ENCODE peak calls at places on chromosomes 5 and 9, in eight cellular contexts. L is neural progenitor cell, R is esophagus squamous epithelium, X is lung, I is testis, E is lower lobe of right lung, Q is PC-3, N is stomach. C is an unnamed sample. For H3K27me3 and H3K36me3, the result is how much of the 10 kb centered on the place peaks cover.

GRCh38 chr9:87375397-87376073 is 122.1 kb upstream of the DAPK1 start:
- DNase-seq in L (no peak), R (no peak), X (no peak), I (no peak), E (no peak), Q (no peak), N (no peak), C (no peak)

GRCh38 chr9:6667633-6668280 is 22.2 kb upstream of the GLDC start:
- DNase-seq in L (peak), R (no peak), X (no peak), I (no peak), E (no peak), Q (peak), N (no peak), C (no peak)

GRCh38 chr5:68533051-68533450 is 317.5 kb downstream of the PIK3R1 start:
- DNase-seq in L (no peak), R (no peak), X (no peak), I (no peak), E (no peak), Q (no peak), N (no peak), C (no peak)

GRCh38 chr9:19634881-19635280 is 154.0 kb downstream of the SLC24A2 start:
- DNase-seq in L (no peak), R (no peak), X (no peak), I (no peak), E (no peak), Q (no peak), N (no peak), C (no peak)

GRCh38 chr9:93297659-93298497 is 113.9 kb downstream of the WNK2 start:
- DNase-seq in L (no peak), R (no peak), X (no peak), I (peak), E (peak), Q (no peak), N (no peak), C (no peak)

GRCh38 chr9:87081523-87081922 is 134.2 kb upstream of the GAS1 start:
- DNase-seq in L (no peak), R (no peak), X (no peak), I (no peak), E (no peak), Q (no peak), N (no peak), C (no peak)

GRCh38 chr5:39775058-39775457 is 350.3 kb upstream of the DAB2 start:
- DNase-seq in L (no peak), R (no peak), X (no peak), I (no peak), E (no peak), Q (peak), N (no peak), C (no peak)

GRCh38 chr9:113375057-113376023 is 1.4 kb downstream of the HDHD3 start:
- DNase-seq in L (no peak), R (no peak), X (no peak), I (no peak), E (no peak), Q (peak), N (peak), C (no peak)

GRCh38 chr5:74384851-74385250 is 255.7 kb downstream of the ENC1 start:
- DNase-seq in L (no peak), R (no peak), X (no peak), I (no peak), E (no peak), Q (no peak), N (no peak), C (no peak)

GRCh38 chr5:95963650-95964410 is 2.2 kb upstream of the ELL2 start:
- DNase-seq in L (no peak), R (no peak), X (no peak), I (no peak), E (no peak), Q (peak), N (no peak), C (no peak)

GRCh38 chr5:39992617-39993203 is 567.9 kb upstream of the DAB2 start:
- DNase-seq in L (no peak), R (no peak), X (peak), I (no peak), E (no peak), Q (peak), N (no peak), C (no peak)

GRCh38 chr5:14039063-14039462 is 94.6 kb upstream of the DNAH5 start:
- DNase-seq in L (no peak), R (no peak), X (no peak), I (no peak), E (no peak), Q (peak), N (no peak), C (no peak)

GRCh38 chr5:31758803-31759425 is 120.0 kb downstream of the PDZD2 start:
- DNase-seq in L (no peak), R (no peak), X (no peak), I (peak), E (no peak), Q (no peak), N (no peak), C (no peak)

DNA sequence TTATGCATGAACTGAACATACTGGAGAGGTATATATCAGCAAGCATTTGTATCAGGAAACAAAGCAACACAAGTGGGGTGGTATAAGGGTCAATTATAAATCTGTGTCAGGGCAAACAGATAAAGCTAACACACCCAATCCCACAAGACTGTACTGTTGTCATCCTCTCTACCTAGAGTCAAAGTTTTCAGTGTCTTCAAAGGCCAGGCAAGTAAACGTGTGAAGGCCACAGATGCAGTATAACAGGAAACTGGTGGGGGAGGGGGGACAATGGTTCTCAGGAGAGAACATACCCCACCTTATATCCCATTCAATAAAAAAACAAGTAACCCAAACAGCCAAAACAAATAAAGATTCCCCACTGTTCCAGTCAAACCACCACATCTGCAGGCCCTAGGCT is 22.1 kb downstream of the ELP1 start:
- DNase-seq in L (no peak), R (no peak), X (no peak), I (no peak), E (no peak), Q (no peak), N (no peak), C (no peak)
- H3K27me3 ChIP-seq in L (under half), R (under half), X (under half), I (under half), E (under half), Q (under half), N (under half), C (under half)

DNA sequence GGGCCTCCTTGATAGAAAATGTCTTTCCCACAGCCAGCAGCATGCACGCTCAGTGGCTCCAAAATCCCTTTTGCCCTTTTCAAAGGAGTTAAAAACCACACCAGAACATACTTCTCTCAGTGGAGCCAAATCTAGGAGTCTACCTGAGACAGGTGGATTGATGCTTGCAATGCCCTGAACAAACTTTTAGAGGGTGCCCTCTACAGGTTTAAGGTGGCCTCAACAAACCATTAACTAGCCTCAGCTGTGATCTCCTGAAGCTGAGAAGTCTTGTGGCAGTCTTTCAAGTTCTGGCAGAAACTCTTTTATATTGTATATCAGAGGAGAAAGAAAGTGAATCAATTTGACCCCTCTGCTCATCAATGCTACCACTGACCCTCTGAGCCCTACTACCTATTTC is 125.4 kb downstream of the MED27 start:
- DNase-seq in L (peak), R (no peak), X (no peak), I (no peak), E (no peak), Q (peak), N (no peak), C (no peak)
- TF ChIP-seq CTCF in L (peak), R (peak), X (no peak), I (no peak), E (peak), Q (peak), N (peak), C (peak)

GRCh38 chr5:176918613-176919012 is 19.5 kb upstream of the HK3 start:
- DNase-seq in L (no peak), R (no peak), X (no peak), I (no peak), E (no peak), Q (no peak), N (no peak), C (no peak)
- H3K36me3 ChIP-seq in L (under half), R (half or more), X (under half), I (under half), E (under half), Q (under half), N (under half), C (under half)

GRCh38 chr5:171617268-171617667 is 168.3 kb upstream of the SMIM23 start:
- DNase-seq in L (no peak), R (no peak), X (no peak), I (no peak), E (no peak), Q (no peak), N (no peak), C (no peak)
- H3K27me3 ChIP-seq in L (half or more), R (under half), X (under half), I (under half), E (under half), Q (under half), N (under half), C (under half)

DNA sequence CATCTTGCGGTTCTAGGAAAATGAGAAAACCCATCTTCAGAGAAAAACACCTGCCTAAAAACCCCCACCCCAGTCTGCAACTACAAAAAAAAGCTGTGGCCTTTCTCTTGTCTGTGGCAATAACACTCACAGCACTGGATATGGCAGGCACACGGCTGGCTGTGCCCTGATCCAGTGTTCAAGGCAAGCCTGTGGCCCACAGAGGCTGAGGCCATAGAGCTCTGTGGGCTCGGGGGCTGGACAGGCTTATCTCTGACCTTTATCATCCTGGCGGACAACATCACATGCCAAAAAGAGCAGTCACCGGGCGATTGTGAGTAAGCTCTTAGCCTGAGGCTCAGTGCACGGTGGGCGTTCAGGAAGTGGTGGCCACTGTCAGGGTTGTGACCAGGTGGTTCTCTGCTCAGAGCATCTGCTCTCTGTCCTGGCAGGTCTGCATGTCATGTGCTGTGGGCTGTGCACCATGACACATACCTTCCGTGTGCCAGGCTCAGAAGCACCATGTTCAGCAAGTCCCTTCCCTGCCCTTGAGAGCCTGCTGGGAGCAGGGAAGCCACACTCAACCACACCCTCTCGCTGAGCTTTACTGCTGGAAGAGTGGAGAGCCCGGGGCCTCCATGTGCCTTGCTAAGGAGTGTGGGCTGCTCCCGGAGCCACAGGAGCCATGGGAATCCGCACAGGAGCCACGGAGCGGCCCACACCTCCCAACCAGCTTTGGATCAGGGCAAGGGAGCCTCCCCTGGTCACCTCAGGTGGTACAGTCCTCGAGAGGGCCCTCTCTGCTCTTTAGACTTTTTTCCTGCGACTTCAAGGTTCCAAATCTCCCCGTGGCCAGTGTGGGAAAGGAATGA is 34.6 kb upstream of the WDR38 start:
- DNase-seq in L (no peak), R (no peak), X (no peak), I (no peak), E (peak), Q (peak), N (no peak), C (no peak)
- TF ChIP-seq CTCF in L (no peak), R (no peak), X (no peak), I (no peak), E (no peak), Q (no peak), N (no peak), C (no peak)

DNA sequence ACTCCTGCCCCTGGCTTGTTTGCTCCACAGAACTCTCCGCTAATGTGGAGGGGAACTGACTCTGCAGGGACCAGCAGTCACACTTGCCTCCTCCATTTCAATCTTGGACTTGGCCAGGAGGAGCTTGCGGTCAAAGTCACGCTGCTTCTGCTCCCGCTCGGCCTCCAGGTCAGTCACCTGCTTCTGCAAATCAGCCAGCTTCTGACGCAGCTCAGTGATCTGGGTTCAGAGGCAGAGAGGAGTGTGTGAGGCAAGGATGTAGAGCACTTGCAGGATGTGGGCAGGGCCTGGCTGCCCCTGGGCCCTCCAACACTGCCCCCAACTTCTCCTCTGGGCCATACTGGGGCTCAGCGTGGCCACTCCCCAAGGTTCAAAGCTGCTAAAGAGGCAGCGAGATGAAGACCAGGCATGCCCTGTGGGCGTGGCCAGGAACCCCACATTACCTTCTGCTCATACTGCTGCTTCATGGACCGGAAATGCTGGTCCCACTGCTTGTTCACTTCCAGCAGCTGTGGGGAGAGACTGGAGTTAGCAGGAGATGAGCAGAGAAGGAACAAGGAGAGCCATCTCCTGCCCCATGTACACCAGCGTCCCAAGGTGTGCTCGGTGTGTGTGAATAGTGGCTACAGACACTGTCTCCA is 22.2 kb downstream of the GPX3 start:
- DNase-seq in L (no peak), R (no peak), X (no peak), I (no peak), E (peak), Q (no peak), N (no peak), C (peak)
- H3K36me3 ChIP-seq in L (under half), R (half or more), X (half or more), I (under half), E (half or more), Q (under half), N (half or more), C (half or more)

GRCh38 chr9:132984202-132985062 is 5.9 kb downstream of the GFI1B start:
- DNase-seq in L (no peak), R (no peak), X (no peak), I (no peak), E (peak), Q (no peak), N (no peak), C (no peak)
- H3K27me3 ChIP-seq in L (under half), R (under half), X (under half), I (under half), E (under half), Q (under half), N (under half), C (half or more)

DNA sequence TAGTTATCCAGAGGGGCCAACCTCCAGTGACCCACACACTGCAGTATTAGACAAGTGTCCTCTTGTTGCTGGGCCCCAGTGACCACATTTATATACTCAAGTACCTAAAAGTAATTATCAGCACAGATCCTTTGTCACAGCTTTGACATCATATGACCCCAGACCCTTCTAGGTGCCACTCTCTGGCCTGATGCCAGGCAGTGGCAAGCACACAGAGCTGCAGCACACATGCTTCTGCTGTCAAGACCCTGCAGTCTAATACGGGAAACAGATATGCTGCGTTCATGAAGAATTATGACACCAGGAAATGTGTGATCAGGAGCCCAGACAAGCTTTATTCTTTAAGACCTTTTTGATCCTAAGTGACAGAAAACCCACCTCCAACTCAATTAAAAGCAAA is 63.8 kb upstream of the AFAP1L1 start:
- DNase-seq in L (no peak), R (no peak), X (no peak), I (no peak), E (no peak), Q (no peak), N (no peak), C (no peak)
- TF ChIP-seq CTCF in L (no peak), R (no peak), X (no peak), I (no peak), E (no peak), Q (no peak), N (no peak), C (no peak)

GRCh38 chr9:109062543-109062942 is 49.2 kb upstream of the CTNNAL1 start:
- DNase-seq in L (no peak), R (no peak), X (no peak), I (no peak), E (no peak), Q (no peak), N (no peak), C (no peak)
- H3K36me3 ChIP-seq in L (under half), R (half or more), X (under half), I (under half), E (half or more), Q (under half), N (half or more), C (half or more)